ENCODE peak calls at places on chromosomes 3 and 15, in five cellular contexts. W, B, U, C and Y are unnamed samples.

GRCh38 chr3:196932600-196932999 is 9.7 kb downstream of the NCBP2 start:
- DNase-seq in W (no peak), B (no peak), U (no peak), C (no peak), Y (no peak)

GRCh38 chr3:194404365-194405140 is 5.5 kb upstream of the GP5 start:
- DNase-seq in W (no peak), B (peak), U (no peak), C (no peak), Y (no peak)

GRCh38 chr3:52193059-52193458 is 4.9 kb upstream of the ALAS1 start:
- DNase-seq in W (no peak), B (no peak), U (no peak), C (peak), Y (no peak)

GRCh38 chr15:88740356-88740755 is 62.9 kb upstream of the ACAN start:
- DNase-seq in W (no peak), B (no peak), U (no peak), C (no peak), Y (no peak)

GRCh38 chr15:95604634-95605036 is 725.9 kb upstream of the NR2F2 start:
- DNase-seq in W (no peak), B (no peak), U (no peak), C (no peak), Y (no peak)

GRCh38 chr3:156300373-156300772 is 180.0 kb downstream of the KCNAB1 start:
- DNase-seq in W (no peak), B (no peak), U (no peak), C (no peak), Y (no peak)

GRCh38 chr3:38555149-38555840 is 59.2 kb downstream of the EXOG start:
- DNase-seq in W (no peak), B (no peak), U (no peak), C (no peak), Y (no peak)

GRCh38 chr3:137988982-137989381 is 21.0 kb upstream of the CLDN18 start:
- DNase-seq in W (no peak), B (no peak), U (no peak), C (no peak), Y (no peak)

GRCh38 chr3:171541181-171541580 is 81.0 kb upstream of the TNIK start:
- DNase-seq in W (no peak), B (no peak), U (no peak), C (no peak), Y (no peak)

GRCh38 chr3:98890181-98890882 is 11.2 kb downstream of the DCBLD2 start:
- DNase-seq in W (no peak), B (no peak), U (no peak), C (no peak), Y (no peak)

GRCh38 chr3:70818145-70818544 is 505.7 kb upstream of the MDFIC2 start:
- DNase-seq in W (no peak), B (no peak), U (no peak), C (no peak), Y (no peak)

GRCh38 chr3:25620508-25620907 is 44.2 kb downstream of the TOP2B start:
- DNase-seq in W (no peak), B (no peak), U (no peak), C (no peak), Y (no peak)

GRCh38 chr3:172946061-172946460 is 195.0 kb downstream of the SPATA16 start:
- DNase-seq in W (no peak), B (no peak), U (no peak), C (no peak), Y (no peak)

GRCh38 chr15:29440541-29440940 is 170.9 kb upstream of the NSMCE3 start:
- DNase-seq in W (no peak), B (no peak), U (no peak), C (no peak), Y (no peak)

GRCh38 chr15:48494646-48495045 is 150.9 kb downstream of the FBN1 start:
- DNase-seq in W (no peak), B (no peak), U (no peak), C (no peak), Y (no peak)

GRCh38 chr15:101013769-101014223 is 94.6 kb downstream of the LRRK1 start:
- DNase-seq in W (no peak), B (no peak), U (no peak), C (no peak), Y (no peak)

GRCh38 chr3:123082370-123083065 is 15.7 kb downstream of the PDIA5 start:
- DNase-seq in W (no peak), B (no peak), U (no peak), C (no peak), Y (no peak)

GRCh38 chr3:81462921-81463320 is 298.5 kb downstream of the GBE1 start:
- DNase-seq in W (no peak), B (no peak), U (no peak), C (no peak), Y (no peak)

GRCh38 chr3:116166121-116166520 is 279.2 kb downstream of the LSAMP start:
- DNase-seq in W (no peak), B (no peak), U (no peak), C (no peak), Y (no peak)

GRCh38 chr3:97269202-97269601 is 454.8 kb downstream of the EPHA6 start:
- DNase-seq in W (no peak), B (no peak), U (no peak), C (no peak), Y (no peak)

GRCh38 chr3:71208273-71209095 is 375.0 kb downstream of the FOXP1 start:
- DNase-seq in W (no peak), B (no peak), U (no peak), C (no peak), Y (no peak)

GRCh38 chr15:58864602-58865419 is 68.7 kb downstream of the SLTM start:
- DNase-seq in W (peak), B (peak), U (no peak), C (peak), Y (no peak)

GRCh38 chr3:175404026-175404425 is 544.9 kb downstream of the NAALADL2 start:
- DNase-seq in W (no peak), B (no peak), U (no peak), C (no peak), Y (no peak)

GRCh38 chr15:49185473-49185872 is 15.4 kb downstream of the GALK2 start:
- DNase-seq in W (no peak), B (no peak), U (no peak), C (no peak), Y (no peak)

GRCh38 chr3:78820497-78820896 is 947.3 kb downstream of the ROBO1 start:
- DNase-seq in W (no peak), B (no peak), U (no peak), C (no peak), Y (no peak)

GRCh38 chr15:77634266-77634962 is 1.7 kb upstream of the LINGO1 start:
- DNase-seq in W (peak), B (peak), U (peak), C (peak), Y (no peak)

GRCh38 chr3:128279594-128279880 is 126.3 kb downstream of the EEFSEC start:
- DNase-seq in W (no peak), B (no peak), U (no peak), C (no peak), Y (no peak)

GRCh38 chr3:8548502-8549300 is 47.1 kb downstream of the LMCD1 start:
- DNase-seq in W (no peak), B (no peak), U (no peak), C (no peak), Y (no peak)